ENCODE peak calls at places on chromosomes 13 and 19, in ten cellular contexts. H is MCF 10A; Z is stromal cell of bone marrow; N is activated T-cell treated with anti-CD3 and anti-CD28 coated beads for 1 hour; Q is activated T-helper 1 cell treated with anti-CD3 and anti-CD28 coated beads, Interleukin-12 subunit alpha, Interleukin-12 subunit beta, Interleukin-2, Interleukin-4 antibody, amounts not matched to agents 30 ng/mL and 10 ng/mL and 1 ng/mL, durations not matched to agents 14 hours and 24 hours and 36 hours; R is dorsolateral prefrontal cortex; J is T-helper 17 cell; T is hippocampal formation; I is HCT116; L is NCI-H345. W is an unnamed sample.

GRCh38 chr19:3075605-3076431 is 13.5 kb upstream of the TLE5 start:
- DNase-seq in H (peak), Z (no peak), N (peak), Q (peak), R (peak), J (peak), T (peak), I (no peak), L (peak), W (no peak)

GRCh38 chr19:58335630-58336029 is 8.8 kb downstream of the ZSCAN22 start:
- DNase-seq in H (no peak), Z (no peak), N (no peak), Q (no peak), R (no peak), J (no peak), T (no peak), I (no peak), L (no peak), W (no peak)

GRCh38 chr19:2032296-2032941 is 16.9 kb upstream of the BTBD2 start:
- DNase-seq in H (peak), Z (peak), N (no peak), Q (no peak), R (peak), J (peak), T (peak), I (peak), L (peak), W (peak)

GRCh38 chr19:17246681-17247425 is 1.1 kb upstream of the NR2F6 start:
- DNase-seq in H (peak), Z (no peak), N (no peak), Q (no peak), R (no peak), J (no peak), T (no peak), I (no peak), L (no peak), W (peak)

GRCh38 chr13:49443327-49443688 is 556 bp downstream of the CAB39L start:
- DNase-seq in H (peak), Z (no peak), N (no peak), Q (no peak), R (no peak), J (no peak), T (peak), I (no peak), L (peak), W (no peak)

GRCh38 chr19:45616709-45617027 is 14.7 kb upstream of the GPR4 start:
- DNase-seq in H (no peak), Z (no peak), N (no peak), Q (no peak), R (no peak), J (no peak), T (no peak), I (no peak), L (no peak), W (no peak)

GRCh38 chr19:10625003-10625761 is at the start of gene SLC44A2:
- DNase-seq in H (peak), Z (peak), N (no peak), Q (no peak), R (peak), J (no peak), T (peak), I (peak), L (peak), W (no peak)

GRCh38 chr13:65036999-65037398 is 2193.1 kb downstream of the PCDH9 start:
- DNase-seq in H (no peak), Z (no peak), N (no peak), Q (no peak), R (no peak), J (no peak), T (no peak), I (no peak), L (no peak), W (no peak)

GRCh38 chr13:74305876-74306275 is 171.7 kb upstream of the KLF12 start:
- DNase-seq in H (peak), Z (no peak), N (no peak), Q (no peak), R (no peak), J (no peak), T (no peak), I (no peak), L (no peak), W (no peak)

GRCh38 chr13:43273362-43273761 is 250.0 kb downstream of the DNAJC15 start:
- DNase-seq in H (peak), Z (no peak), N (no peak), Q (no peak), R (no peak), J (no peak), T (no peak), I (no peak), L (peak), W (no peak)

W was measured in MV-4-11.